ENCODE peak calls at places on chromosomes 12 and 14, in ten cellular contexts. B, V, I, W, K, D, X, A, S and M are unnamed samples.

GRCh38 chr12:4579305-4580097 is 17.5 kb downstream of the DYRK4 start:
- DNase-seq in B (no peak), V (no peak), I (no peak), W (peak), K (no peak), D (no peak), X (peak), A (no peak), S (no peak), M (peak)

GRCh38 chr14:33207467-33208015 is 268.9 kb downstream of the NPAS3 start:
- DNase-seq in B (no peak), V (no peak), I (no peak), W (no peak), K (no peak), D (no peak), X (no peak), A (no peak), S (no peak), M (no peak)

GRCh38 chr12:24909667-24910066 is 39.2 kb downstream of the BCAT1 start:
- DNase-seq in B (peak), V (no peak), I (no peak), W (peak), K (peak), D (peak), X (peak), A (no peak), S (no peak), M (no peak)

GRCh38 chr12:115149685-115150378 is 465.9 kb upstream of the TBX3 start:
- DNase-seq in B (no peak), V (no peak), I (no peak), W (no peak), K (peak), D (no peak), X (peak), A (no peak), S (no peak), M (no peak)

GRCh38 chr12:23950775-23951391 is 1.4 kb upstream of the SOX5 start:
- DNase-seq in B (no peak), V (peak), I (peak), W (no peak), K (no peak), D (no peak), X (peak), A (peak), S (peak), M (no peak)

GRCh38 chr14:50103558-50103957 is 12.8 kb downstream of the VCPKMT start:
- DNase-seq in B (no peak), V (no peak), I (no peak), W (no peak), K (no peak), D (no peak), X (no peak), A (no peak), S (no peak), M (no peak)

GRCh38 chr14:101066826-101067508 is 163.4 kb upstream of the RTL1 start:
- DNase-seq in B (no peak), V (no peak), I (no peak), W (no peak), K (no peak), D (peak), X (no peak), A (no peak), S (no peak), M (no peak)

GRCh38 chr12:113370923-113371682 is 12.7 kb downstream of the PLBD2 start:
- DNase-seq in B (no peak), V (no peak), I (no peak), W (no peak), K (no peak), D (no peak), X (no peak), A (no peak), S (no peak), M (no peak)

GRCh38 chr12:58458093-58458492 is 462.2 kb downstream of the LRIG3 start:
- DNase-seq in B (no peak), V (no peak), I (no peak), W (no peak), K (peak), D (no peak), X (no peak), A (no peak), S (no peak), M (no peak)

GRCh38 chr14:32200368-32201195 is 1.3 kb upstream of the RNU6-7 start:
- DNase-seq in B (no peak), V (no peak), I (no peak), W (no peak), K (no peak), D (no peak), X (no peak), A (no peak), S (no peak), M (no peak)

GRCh38 chr12:67434653-67435375 is 165.7 kb downstream of the CAND1 start:
- DNase-seq in B (no peak), V (no peak), I (no peak), W (no peak), K (peak), D (no peak), X (peak), A (no peak), S (no peak), M (no peak)

GRCh38 chr12:77343291-77343690 is 277.9 kb upstream of the E2F7 start:
- DNase-seq in B (no peak), V (no peak), I (no peak), W (no peak), K (peak), D (no peak), X (peak), A (no peak), S (no peak), M (no peak)

GRCh38 chr12:11752403-11753150 is 103.1 kb downstream of the ETV6 start:
- DNase-seq in B (no peak), V (no peak), I (no peak), W (no peak), K (no peak), D (no peak), X (no peak), A (no peak), S (no peak), M (no peak)

GRCh38 chr12:27048822-27049752 is 26.7 kb downstream of the MED21 start:
- DNase-seq in B (no peak), V (no peak), I (no peak), W (no peak), K (peak), D (no peak), X (peak), A (no peak), S (no peak), M (no peak)

GRCh38 chr12:130707571-130707891 is 8.6 kb downstream of the RIMBP2 start:
- DNase-seq in B (no peak), V (no peak), I (no peak), W (no peak), K (no peak), D (peak), X (no peak), A (no peak), S (no peak), M (no peak)

GRCh38 chr14:64540208-64541202 is at the start of gene HSPA2:
- DNase-seq in B (peak), V (peak), I (peak), W (peak), K (peak), D (peak), X (peak), A (peak), S (peak), M (peak)
- TF ChIP-seq CTCF in B (peak), V (peak), I (peak), W (peak), K (peak), D (peak), X (peak), A (peak), S (peak), M (peak)

DNA sequence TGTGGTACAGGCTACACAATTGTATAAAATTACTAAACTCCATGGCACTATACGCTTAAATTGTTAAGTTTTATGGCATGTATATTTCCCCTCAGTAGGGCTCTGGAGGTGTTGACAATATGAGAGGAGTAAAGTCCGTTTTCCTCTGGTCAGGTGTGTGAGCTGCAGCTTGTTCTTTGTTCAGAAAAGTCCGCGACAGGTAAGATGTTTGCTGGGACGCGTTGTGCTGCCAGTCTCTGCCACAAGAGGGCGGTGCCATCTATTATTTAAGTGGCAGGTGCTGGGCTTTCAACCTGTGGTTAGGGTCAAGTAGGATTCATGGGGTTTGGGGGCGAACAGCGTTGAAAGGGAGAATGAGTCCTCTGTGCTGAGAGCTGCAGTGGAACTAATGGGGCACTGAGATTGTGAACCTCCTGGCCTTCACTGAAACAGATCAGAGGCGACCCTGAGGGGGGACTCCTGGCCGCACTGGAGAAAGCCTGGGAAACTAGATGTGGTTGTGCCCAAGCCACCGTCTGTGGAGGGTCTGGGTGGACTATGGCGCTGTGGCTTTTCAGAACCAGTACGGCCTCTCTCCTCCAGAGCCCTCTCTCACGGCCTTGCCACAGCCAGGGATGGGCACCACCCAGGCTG is 179.0 kb downstream of the SLC15A4 start:
- DNase-seq in B (no peak), V (no peak), I (no peak), W (no peak), K (no peak), D (no peak), X (no peak), A (no peak), S (peak), M (peak)
- TF ChIP-seq CTCF in B (peak), V (peak), I (peak), W (peak), K (peak), D (peak), X (peak), A (no peak), S (peak), M (peak)

GRCh38 chr14:102857444-102857843 is 65.0 kb upstream of the AMN start:
- DNase-seq in B (no peak), V (no peak), I (no peak), W (no peak), K (no peak), D (no peak), X (no peak), A (no peak), S (no peak), M (no peak)

GRCh38 chr14:102862154-102862772 is 60.2 kb upstream of the AMN start:
- DNase-seq in B (no peak), V (no peak), I (no peak), W (no peak), K (no peak), D (no peak), X (no peak), A (no peak), S (no peak), M (no peak)

GRCh38 chr14:102863381-102863780 is 59.1 kb upstream of the AMN start:
- DNase-seq in B (no peak), V (no peak), I (no peak), W (no peak), K (no peak), D (no peak), X (no peak), A (no peak), S (no peak), M (no peak)

GRCh38 chr14:102854397-102854703 is 68.1 kb upstream of the AMN start:
- DNase-seq in B (no peak), V (no peak), I (no peak), W (no peak), K (no peak), D (no peak), X (no peak), A (no peak), S (no peak), M (no peak)

GRCh38 chr14:102859911-102860310 is 62.6 kb upstream of the AMN start:
- DNase-seq in B (no peak), V (no peak), I (no peak), W (no peak), K (no peak), D (no peak), X (no peak), A (no peak), S (no peak), M (no peak)
- TF ChIP-seq CTCF in B (no peak), V (no peak), I (no peak), W (no peak), K (no peak), D (no peak), X (no peak), A (no peak), S (no peak), M (no peak)

GRCh38 chr14:104416383-104416782 is 163.2 kb upstream of the C14orf180 start:
- DNase-seq in B (no peak), V (no peak), I (no peak), W (no peak), K (no peak), D (no peak), X (no peak), A (no peak), S (no peak), M (no peak)
- TF ChIP-seq CTCF in B (no peak), V (no peak), I (no peak), W (no peak), K (no peak), D (no peak), X (no peak), A (no peak), S (no peak), M (no peak)